ENCODE peak calls at places on chromosomes 16 and 17, in eight cellular contexts. G, F, B, O, Q, P, E and L are unnamed samples. For H3K4me1, the result is how much of the 10 kb centered on the place peaks cover.

GRCh38 chr17:4161179-4161559 is 18.2 kb downstream of the CYB5D2 start:
- DNase-seq in E (peak), O (peak), P (peak), Q (peak), B (peak), G (peak), F (no peak), L (peak)

GRCh38 chr16:75383141-75383540 is 50.2 kb downstream of the CFDP1 start:
- DNase-seq in Q (no peak), G (no peak), O (no peak), B (no peak), E (no peak), P (no peak), F (no peak), L (no peak)

GRCh38 chr16:86953631-86954465 is 363.3 kb downstream of the C16orf95 start:
- DNase-seq in G (no peak), F (no peak), P (no peak), Q (no peak), O (peak), E (peak), B (peak), L (no peak)

GRCh38 chr17:77432791-77433190 is 292.0 kb downstream of the SEC14L1 start:
- DNase-seq in B (peak), F (no peak), P (no peak), Q (no peak), E (no peak), O (peak), G (no peak), L (no peak)

GRCh38 chr17:77909236-77909635 is 49.3 kb upstream of the TNRC6C start:
- DNase-seq in Q (no peak), G (no peak), B (no peak), O (peak), F (no peak), P (no peak), E (no peak), L (no peak)

GRCh38 chr16:67917852-67918236 is 13.8 kb downstream of the CTRL start:
- DNase-seq in F (no peak), O (no peak), G (peak), E (peak), Q (peak), P (peak), B (peak), L (peak)

GRCh38 chr16:7268182-7268581 is 64.5 kb upstream of the RBFOX1 start:
- DNase-seq in E (no peak), G (peak), O (peak), B (peak), P (peak), Q (peak), F (peak), L (peak)

GRCh38 chr17:66458782-66459181 is 156.4 kb downstream of the PRKCA start:
- DNase-seq in G (no peak), B (no peak), O (no peak), P (no peak), F (no peak), Q (no peak), E (no peak), L (no peak)

GRCh38 chr17:59366040-59366757 is 34.7 kb downstream of the YPEL2 start:
- DNase-seq in Q (no peak), P (no peak), E (peak), B (peak), G (no peak), O (peak), F (peak), L (no peak)

GRCh38 chr17:29140631-29141483 is 39.3 kb downstream of the MYO18A start:
- DNase-seq in P (no peak), O (no peak), G (no peak), F (no peak), Q (no peak), E (peak), B (no peak), L (no peak)
- H3K4me1 ChIP-seq in P (half or more), O (under half), G (half or more), F (under half), Q (under half), E (under half), B (under half), L (under half)

GRCh38 chr16:1101573-1102332 is 5.7 kb upstream of the C1QTNF8 start:
- DNase-seq in G (no peak), O (no peak), Q (no peak), P (no peak), F (no peak), B (no peak), E (no peak), L (no peak)

GRCh38 chr16:1103649-1104005 is 7.6 kb upstream of the C1QTNF8 start:
- DNase-seq in O (no peak), G (no peak), P (no peak), B (no peak), F (no peak), E (no peak), Q (no peak), L (no peak)

GRCh38 chr16:1102333-1102700 is 6.3 kb upstream of the C1QTNF8 start:
- DNase-seq in B (no peak), E (no peak), Q (no peak), F (no peak), O (no peak), P (no peak), G (no peak), L (no peak)

GRCh38 chr16:1101133-1101532 is 5.1 kb upstream of the C1QTNF8 start:
- DNase-seq in F (no peak), O (no peak), G (no peak), E (no peak), Q (no peak), B (no peak), P (no peak), L (no peak)

GRCh38 chr16:1102921-1103648 is 7.0 kb upstream of the C1QTNF8 start:
- DNase-seq in B (peak), F (peak), O (peak), E (peak), Q (peak), P (no peak), G (peak), L (peak)
- H3K4me3 ChIP-seq in B (peak), F (peak), O (peak), E (peak), Q (no peak), P (no peak), G (no peak), L (no peak)

GRCh38 chr17:1709403-1709891 is 730 bp downstream of the TLCD2 start:
- DNase-seq in Q (no peak), E (peak), G (peak), F (no peak), P (no peak), B (no peak), O (peak), L (peak)

GRCh38 chr17:1710807-1711553 is 803 bp upstream of the TLCD2 start:
- DNase-seq in P (no peak), G (peak), E (peak), O (peak), F (no peak), Q (no peak), B (peak), L (peak)

GRCh38 chr17:1709971-1710806 is at the start of gene TLCD2:
- DNase-seq in Q (peak), G (peak), B (peak), F (no peak), O (peak), E (peak), P (peak), L (peak)

GRCh38 chr17:1705004-1705403 is 5.2 kb downstream of the TLCD2 start:
- DNase-seq in B (no peak), P (no peak), F (no peak), O (no peak), Q (peak), E (no peak), G (no peak), L (no peak)

DNA sequence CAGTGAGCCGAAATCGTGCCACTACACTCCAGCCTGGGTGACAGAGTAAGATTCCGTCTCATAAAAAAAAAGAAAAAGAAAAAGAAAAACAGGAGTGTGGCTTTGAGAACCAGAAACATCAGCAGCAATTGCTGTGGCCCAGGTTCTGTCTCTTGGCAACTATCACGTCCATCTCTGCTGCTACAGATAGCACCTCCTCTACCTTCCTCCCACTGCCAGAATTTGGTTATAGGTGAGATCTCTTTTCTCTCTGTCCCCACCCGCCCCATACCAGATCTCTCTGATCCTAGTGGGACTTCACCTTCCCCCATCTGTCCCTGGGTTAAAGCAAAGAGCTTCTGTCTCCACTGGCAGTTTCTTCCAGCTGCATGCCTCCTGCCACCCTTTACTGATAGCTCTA is 3.1 kb downstream of the TLCD2 start:
- DNase-seq in G (no peak), F (no peak), E (no peak), Q (no peak), O (no peak), P (no peak), B (no peak), L (no peak)
- H3K9ac ChIP-seq in G (no peak), F (no peak), E (no peak), Q (no peak), O (no peak), P (no peak), B (no peak), L (no peak)

DNA sequence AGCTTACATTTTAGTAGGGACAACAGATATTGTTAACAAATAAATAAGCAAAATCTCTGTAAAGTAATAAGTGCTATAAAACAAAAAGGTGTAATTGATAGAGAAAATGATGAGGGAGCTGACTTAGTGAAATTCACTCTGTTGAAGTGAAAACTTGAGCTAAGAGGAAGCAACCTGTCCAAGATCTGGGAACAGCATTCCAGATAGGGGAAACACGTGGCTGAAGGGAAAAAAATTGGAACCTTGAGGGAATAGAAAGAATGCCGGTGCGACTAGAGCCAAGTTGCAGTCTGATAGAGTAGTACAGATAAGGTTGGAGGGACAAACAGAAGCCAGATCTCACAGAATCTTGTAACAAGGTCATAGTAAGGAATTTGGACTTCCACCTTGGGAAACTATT is 583 bp upstream of the DDX52 start:
- DNase-seq in O (no peak), Q (no peak), E (no peak), G (peak), B (peak), P (peak), F (no peak), L (peak)
- H3K4me1 ChIP-seq in O (under half), Q (under half), E (under half), G (under half), B (under half), P (under half), F (under half), L (under half)

DNA sequence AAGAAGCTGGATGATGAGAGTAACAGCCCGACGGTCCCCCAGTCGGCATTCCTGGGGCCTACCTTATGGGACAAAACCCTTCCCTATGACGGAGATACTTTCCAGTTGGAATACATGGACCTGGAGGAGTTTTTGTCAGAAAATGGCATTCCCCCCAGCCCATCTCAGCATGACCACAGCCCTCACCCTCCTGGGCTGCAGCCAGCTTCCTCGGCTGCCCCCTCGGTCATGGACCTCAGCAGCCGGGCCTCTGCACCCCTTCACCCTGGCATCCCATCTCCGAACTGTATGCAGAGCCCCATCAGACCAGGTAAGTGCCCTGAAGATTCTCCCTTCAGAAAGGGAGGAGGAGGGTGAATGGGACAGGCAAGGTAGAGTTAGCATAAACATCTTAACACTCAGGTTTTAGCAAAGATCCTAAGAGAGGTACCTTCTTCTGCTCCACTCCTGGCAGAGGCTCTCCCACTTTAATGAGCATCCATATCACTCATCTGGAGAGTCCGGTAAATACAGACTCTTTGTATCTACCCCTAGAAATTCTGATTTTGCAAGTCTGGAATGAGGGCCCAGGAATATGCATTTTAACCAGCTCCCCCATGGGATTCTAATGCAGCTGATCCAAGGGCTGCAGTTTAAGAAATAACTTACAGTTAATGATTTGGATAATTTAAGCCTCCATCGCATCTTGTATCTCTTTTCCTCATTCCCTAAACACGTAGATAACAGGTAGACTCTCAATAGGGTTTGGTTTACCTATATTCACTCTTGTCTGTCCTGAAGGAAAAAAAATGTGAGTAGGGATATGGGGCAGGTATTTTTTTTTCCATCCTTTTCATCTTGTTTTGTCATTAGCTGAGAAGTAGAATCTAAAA is 3.3 kb downstream of the HLF start:
- DNase-seq in O (no peak), G (no peak), B (no peak), E (no peak), P (no peak), Q (no peak), F (no peak), L (no peak)
- H3K4me3 ChIP-seq in O (no peak), G (no peak), B (no peak), E (no peak), P (no peak), Q (no peak), F (no peak), L (no peak)

GRCh38 chr16:74143171-74143570 is 153.4 kb upstream of the PSMD7 start:
- DNase-seq in B (no peak), G (no peak), F (no peak), O (no peak), Q (no peak), E (no peak), P (no peak), L (no peak)
- H3K9ac ChIP-seq in B (no peak), G (no peak), F (no peak), O (no peak), Q (no peak), E (no peak), P (no peak), L (no peak)

DNA sequence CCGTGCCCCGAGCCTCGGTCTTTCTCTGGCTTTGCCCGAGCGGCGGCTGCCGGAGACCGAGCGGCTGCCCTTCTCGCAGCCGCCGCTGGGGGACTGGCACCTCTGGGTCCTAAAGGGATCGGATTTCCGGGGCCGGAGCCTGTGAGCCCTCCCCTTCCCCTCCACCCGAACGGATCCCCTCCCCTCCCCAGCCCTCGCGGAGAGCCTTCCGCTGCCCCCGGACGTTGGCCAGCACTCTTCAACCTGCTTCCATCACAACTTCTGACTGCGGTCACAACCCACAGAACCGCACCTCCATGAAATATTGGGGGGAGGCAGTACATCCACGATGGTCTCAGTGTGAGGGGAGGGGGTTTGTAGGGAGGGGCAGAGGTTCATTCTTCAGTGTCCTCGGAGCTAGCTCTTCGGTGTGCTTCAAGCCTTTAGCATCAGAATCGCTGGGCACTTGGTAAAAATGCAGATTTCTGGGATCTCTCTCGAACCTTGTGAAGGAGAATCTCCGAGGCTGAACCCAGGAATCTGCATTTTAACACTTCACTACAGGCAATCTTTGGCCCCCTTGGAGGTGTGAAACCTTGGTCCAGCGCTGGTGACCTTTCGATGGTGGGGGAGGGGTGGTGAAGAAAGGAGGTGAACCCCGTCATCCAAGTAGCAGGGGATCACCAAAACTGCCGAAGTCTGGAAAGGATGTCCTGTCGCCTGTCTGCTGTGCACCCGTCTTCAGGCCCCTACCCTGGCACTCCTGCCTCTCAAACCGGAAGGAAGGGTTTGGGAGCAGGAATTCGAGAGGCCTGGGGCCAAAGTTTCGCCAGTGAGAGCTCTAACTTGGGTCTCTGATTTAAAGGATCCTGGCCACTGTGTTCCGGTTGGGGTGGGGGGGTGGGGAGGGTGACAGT is 812 bp upstream of the PPP1R9B start:
- DNase-seq in B (peak), E (peak), F (peak), P (peak), G (peak), Q (peak), O (peak), L (peak)
- H3K4me1 ChIP-seq in B (under half), E (under half), F (under half), P (half or more), G (under half), Q (half or more), O (under half), L (half or more)

DNA sequence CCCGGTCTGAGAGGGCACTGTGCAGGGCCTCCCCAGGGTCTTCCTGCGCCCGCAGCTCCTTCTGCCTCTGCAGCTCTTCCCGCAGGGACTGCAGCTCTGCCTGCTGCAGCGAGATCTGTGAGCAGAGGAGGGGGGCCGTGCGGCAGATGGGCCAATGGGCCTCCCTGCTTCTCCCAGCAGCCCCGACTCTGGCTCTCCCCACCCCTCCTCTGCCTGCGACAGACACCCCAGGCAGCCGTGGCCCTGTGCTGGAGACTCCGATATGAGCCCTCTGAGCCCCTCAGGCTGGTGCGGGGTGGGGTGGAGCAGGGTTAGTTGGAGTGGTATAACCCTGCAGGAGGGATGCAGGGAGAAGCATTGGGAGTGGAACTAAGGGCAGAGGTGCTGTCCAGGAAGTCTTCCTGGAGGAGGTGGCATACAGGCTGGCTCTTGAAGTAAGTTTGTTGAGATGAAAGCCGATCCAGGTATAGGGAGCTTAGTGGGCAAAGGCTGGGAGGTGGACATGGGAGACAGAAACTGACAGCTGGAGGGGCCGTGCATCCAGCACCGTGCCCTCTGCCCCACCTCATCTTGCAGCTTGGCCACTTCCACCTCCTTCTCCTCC is 5.0 kb downstream of the THOC6 start:
- DNase-seq in Q (no peak), E (no peak), G (no peak), F (no peak), P (no peak), B (no peak), O (no peak), L (no peak)
- H3K4me3 ChIP-seq in Q (no peak), E (no peak), G (no peak), F (no peak), P (no peak), B (no peak), O (no peak), L (no peak)

GRCh38 chr16:81852347-81852746 is 73.3 kb downstream of the PLCG2 start:
- DNase-seq in F (no peak), P (no peak), B (no peak), E (no peak), Q (no peak), G (no peak), O (no peak), L (no peak)

GRCh38 chr16:81848306-81848853 is 69.3 kb downstream of the PLCG2 start:
- DNase-seq in O (no peak), B (no peak), E (no peak), P (no peak), F (no peak), G (no peak), Q (no peak), L (no peak)

GRCh38 chr16:81846105-81846504 is 67.0 kb downstream of the PLCG2 start:
- DNase-seq in O (no peak), Q (no peak), E (no peak), B (no peak), P (peak), F (no peak), G (no peak), L (no peak)

GRCh38 chr16:81855552-81856153 is 76.6 kb downstream of the PLCG2 start:
- DNase-seq in Q (no peak), F (no peak), O (peak), P (no peak), E (no peak), G (no peak), B (peak), L (no peak)

GRCh38 chr16:81850197-81850944 is 71.3 kb downstream of the PLCG2 start:
- DNase-seq in F (no peak), P (no peak), B (no peak), O (no peak), E (no peak), G (no peak), Q (no peak), L (no peak)
- H3K9ac ChIP-seq in F (no peak), P (no peak), B (no peak), O (no peak), E (no peak), G (no peak), Q (no peak), L (no peak)

GRCh38 chr16:73000907-73001521 is 46.9 kb downstream of the ZFHX3 start:
- DNase-seq in E (no peak), P (no peak), F (no peak), G (no peak), Q (no peak), B (no peak), O (no peak), L (no peak)
- H3K4me1 ChIP-seq in E (under half), P (under half), F (under half), G (under half), Q (under half), B (under half), O (under half), L (under half)